ENCODE peak calls at places on chromosomes 16 and 17, in five cellular contexts. Y is heart right ventricle, L is Peyer's patch, F is upper lobe of right lung, O is GM23338. I is an unnamed sample.

GRCh38 chr16:11310997-11311561 is 29.9 kb upstream of the PRM1 start:
- DNase-seq in O (no peak), F (no peak), L (no peak), Y (no peak), I (no peak)

GRCh38 chr16:27320261-27321012 is 6.7 kb downstream of the IL4R start:
- DNase-seq in F (no peak), L (no peak), O (no peak), Y (no peak), I (no peak)

GRCh38 chr16:46852130-46852529 is 21.1 kb upstream of the C16orf87 start:
- DNase-seq in L (no peak), F (no peak), Y (no peak), O (no peak), I (no peak)

GRCh38 chr17:40179923-40180659 is 2.8 kb downstream of the RAPGEFL1 start:
- DNase-seq in L (no peak), O (no peak), Y (no peak), F (no peak), I (no peak)

GRCh38 chr16:30722916-30723315 is 23.9 kb downstream of the SRCAP start:
- DNase-seq in F (no peak), Y (no peak), O (no peak), L (peak; percentile 45), I (no peak)

GRCh38 chr17:9977175-9977574 is 72.1 kb upstream of the RCVRN start:
- DNase-seq in L (no peak), F (no peak), O (no peak), Y (no peak), I (no peak)

GRCh38 chr17:76902476-76902875 is 34.3 kb downstream of the MGAT5B start:
- DNase-seq in L (no peak), F (no peak), Y (no peak), O (no peak), I (no peak)

GRCh38 chr16:87657621-87658192 is 55.4 kb downstream of the JPH3 start:
- DNase-seq in Y (no peak), F (no peak), L (no peak), O (peak; percentile 81), I (peak; percentile 65)

GRCh38 chr16:89295915-89296314 is 78.4 kb downstream of the ZNF778 start:
- DNase-seq in L (no peak), F (no peak), O (no peak), Y (no peak), I (no peak)

GRCh38 chr16:31355701-31356100 is 725 bp downstream of the ITGAX start:
- DNase-seq in F (no peak), O (no peak), L (no peak), Y (no peak), I (no peak)

GRCh38 chr16:81237282-81237681 is 1.2 kb upstream of the BCO1 start:
- DNase-seq in O (no peak), Y (peak; percentile 66), L (peak; percentile 67), F (no peak), I (no peak)

GRCh38 chr17:78935419-78936323 is 10.5 kb upstream of the TIMP2 start:
- DNase-seq in O (no peak), Y (peak; percentile 57), F (no peak), L (no peak), I (no peak)

GRCh38 chr17:78940241-78940640 is 15.1 kb upstream of the TIMP2 start:
- DNase-seq in F (no peak), L (no peak), O (no peak), Y (no peak), I (no peak)

GRCh38 chr17:78940708-78941107 is 15.5 kb upstream of the TIMP2 start:
- DNase-seq in O (peak; percentile 81), Y (no peak), F (no peak), L (no peak), I (peak; percentile 33)

GRCh38 chr17:78937561-78937960 is 12.4 kb upstream of the TIMP2 start:
- DNase-seq in O (no peak), L (no peak), Y (no peak), F (no peak), I (no peak)

GRCh38 chr17:78939615-78940014 is 14.4 kb upstream of the TIMP2 start:
- DNase-seq in Y (no peak), L (no peak), O (no peak), F (no peak), I (no peak)
- TF ChIP-seq CTCF in Y (no peak), L (no peak), O (no peak), F (no peak), I (no peak)

DNA sequence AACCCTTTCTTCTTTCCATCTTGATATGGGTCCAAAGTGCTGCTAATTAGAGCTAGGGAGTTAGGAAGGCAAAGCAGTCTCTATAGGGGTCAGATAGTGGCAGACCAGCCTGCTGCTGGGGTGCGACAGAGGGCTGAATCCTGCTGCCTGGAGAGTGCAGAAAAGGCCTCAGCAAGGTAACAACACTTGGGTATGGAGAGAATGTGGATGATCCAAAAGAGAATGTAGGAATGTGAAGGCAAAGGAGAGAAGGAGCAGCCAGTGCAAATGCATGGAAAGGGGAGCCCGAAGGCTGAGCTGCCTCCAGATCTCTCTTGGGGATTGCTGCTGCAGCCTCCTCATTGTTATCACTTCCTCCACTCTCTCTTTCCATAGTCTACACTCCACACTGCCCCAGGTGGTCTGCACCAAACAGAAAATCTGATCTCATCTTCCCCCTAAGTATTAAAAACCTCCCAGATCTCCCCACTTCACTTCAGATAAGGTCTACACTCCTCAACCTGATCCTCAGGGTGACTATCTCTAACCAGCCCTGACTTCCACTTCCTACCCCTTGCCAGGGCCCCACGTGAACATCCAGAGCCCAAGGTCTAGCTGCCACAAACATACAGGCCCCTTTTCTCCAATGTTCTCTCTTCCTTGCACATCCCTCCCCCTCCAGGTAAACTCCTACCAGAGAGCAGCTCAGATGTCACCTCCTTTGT is 28.8 kb downstream of the TOM1L2 start:
- DNase-seq in O (peak; percentile 52), F (no peak), L (no peak), Y (no peak), I (no peak)
- H3K4me1 ChIP-seq in O (peaks cover 36% of the 10 kb centered on the region), F (peaks cover 37% of the 10 kb centered on the region), L (peaks cover under 1% of the 10 kb centered on the region), Y (peaks cover 42% of the 10 kb centered on the region), I (peaks cover 78% of the 10 kb centered on the region)

GRCh38 chr16:495127-495748 is 32.3 kb upstream of the CAPN15 start:
- DNase-seq in O (peak; percentile 88), L (no peak), Y (no peak), F (no peak), I (peak; percentile 72)
- TF ChIP-seq CTCF in O (peak; percentile 60), L (peak; percentile 44), Y (peak; percentile 37), F (peak; percentile 38), I (peak; percentile 62)

DNA sequence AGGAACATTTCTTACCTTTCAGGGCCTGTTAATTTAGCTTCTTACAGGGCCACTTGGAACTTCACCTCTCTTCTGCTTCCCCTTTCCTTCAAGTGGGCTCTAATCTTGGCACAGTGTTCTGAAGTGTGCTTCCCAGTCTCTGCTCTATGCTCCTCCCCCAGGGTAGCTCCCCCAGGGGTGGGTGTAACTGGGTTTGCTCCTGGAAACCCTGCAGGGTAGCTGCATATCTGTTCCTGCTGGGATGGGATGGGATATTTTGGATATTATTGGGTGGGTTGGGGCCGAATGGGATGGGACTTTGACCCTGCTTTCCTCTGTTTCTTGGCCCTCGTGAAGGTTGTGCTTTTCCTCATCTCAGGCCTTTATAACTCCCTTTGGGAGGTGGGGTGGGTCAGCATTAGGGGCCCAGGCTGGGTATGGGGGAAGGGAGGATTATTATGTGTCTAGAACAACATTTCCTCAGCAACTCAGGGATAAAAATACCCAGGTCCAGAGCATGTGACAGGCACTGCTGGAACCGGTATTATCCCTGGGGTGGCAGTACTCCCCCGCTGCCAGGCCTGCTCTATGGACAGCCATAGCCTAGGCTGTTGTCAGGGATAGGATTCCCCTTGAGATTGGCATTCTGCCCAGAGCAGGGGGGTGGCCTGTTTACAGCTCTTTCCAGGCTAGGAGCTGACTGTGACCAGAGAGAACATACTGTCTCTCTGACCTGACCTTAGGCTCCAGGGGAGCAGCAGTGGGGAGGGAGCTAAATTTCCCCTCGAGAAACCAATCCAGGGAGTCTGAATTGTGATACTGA is 5.0 kb downstream of the NFE2L1 start:
- DNase-seq in O (peak; percentile 14), F (peak; percentile 35), L (no peak), Y (peak; percentile 82), I (no peak)
- H3K4me1 ChIP-seq in O (peaks cover 60% of the 10 kb centered on the region), F (peaks cover 67% of the 10 kb centered on the region), L (peaks cover 3% of the 10 kb centered on the region), Y (peaks cover 82% of the 10 kb centered on the region), I (peaks cover 34% of the 10 kb centered on the region)

DNA sequence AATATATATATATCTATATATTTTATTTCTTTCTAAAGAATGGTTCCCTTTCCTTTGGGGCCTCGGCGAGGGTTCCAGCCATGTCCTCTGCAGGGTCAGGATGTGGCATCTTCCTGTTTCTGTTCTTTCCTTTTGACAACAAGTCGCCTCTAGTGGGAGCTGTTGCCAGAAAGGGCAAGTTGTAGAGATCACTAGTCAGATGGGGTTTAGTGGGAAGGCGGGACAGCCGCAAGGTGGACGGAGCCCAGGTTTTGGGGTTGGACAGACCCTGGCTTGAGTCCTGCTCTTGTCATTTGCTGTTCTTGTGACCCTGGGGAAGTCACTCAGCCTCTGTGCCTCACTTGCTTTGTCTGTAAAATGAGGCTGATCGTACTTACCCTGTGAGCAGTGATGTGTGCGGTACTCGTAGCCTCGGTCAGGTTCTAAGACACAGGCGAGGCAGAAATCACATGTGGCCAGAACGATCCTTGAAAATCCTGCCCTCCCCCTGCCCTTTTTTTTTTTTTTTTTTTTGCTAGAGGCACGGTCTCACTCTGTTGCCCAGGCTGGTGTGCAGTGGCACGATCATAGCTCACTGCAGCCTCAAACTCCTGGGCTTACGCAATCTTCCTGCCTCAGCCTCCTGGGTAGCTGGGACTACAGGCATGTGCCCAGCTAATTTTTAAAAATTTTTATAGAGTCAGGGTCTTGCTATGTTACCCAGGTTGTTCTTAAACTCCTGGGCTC is 80.1 kb downstream of the ABCC6 start:
- DNase-seq in O (peak; percentile 83), L (no peak), F (no peak), Y (no peak), I (peak; percentile 40)
- TF ChIP-seq CTCF in O (peak; percentile 60), L (peak; percentile 15), F (no peak), Y (peak; percentile 23), I (peak; percentile 28)

DNA sequence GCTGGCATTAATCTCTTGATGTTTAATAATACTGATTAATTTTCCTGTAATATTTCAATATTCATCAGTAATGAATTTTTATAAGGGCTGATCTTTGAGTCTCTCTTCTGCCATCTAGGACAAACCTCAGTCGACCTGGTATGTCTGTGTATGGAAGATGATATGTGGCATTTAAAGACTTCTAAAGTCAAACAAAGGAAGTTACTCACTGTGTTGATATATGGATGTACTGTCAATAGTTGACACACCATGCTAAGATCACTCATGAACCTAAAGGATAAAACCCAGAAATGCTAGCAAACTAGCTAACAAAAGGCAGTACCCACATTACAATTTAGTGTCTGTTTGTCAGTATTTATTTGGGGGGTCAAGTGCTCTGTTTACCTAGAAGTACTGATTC is 380.7 kb upstream of the GOT2 start:
- DNase-seq in Y (no peak), F (no peak), L (no peak), O (no peak), I (no peak)
- H3K4me1 ChIP-seq in Y (no peaks in the 10 kb centered on the region), F (no peaks in the 10 kb centered on the region), L (no peaks in the 10 kb centered on the region), O (peaks cover 4% of the 10 kb centered on the region), I (no peaks in the 10 kb centered on the region)

GRCh38 chr16:2428051-2428786 is 1.0 kb upstream of the CCNF start:
- DNase-seq in L (peak; percentile 65), Y (peak; percentile 33), F (peak; percentile 77), O (peak; percentile 58), I (peak; percentile 75)
- TF ChIP-seq CTCF in L (peak; percentile 23), Y (peak; percentile 40), F (peak; percentile 27), O (peak; percentile 29), I (peak; percentile 41)

GRCh38 chr17:58515286-58515685 is 848 bp upstream of the MTMR4 start:
- DNase-seq in O (no peak), L (no peak), F (no peak), Y (no peak), I (no peak)

GRCh38 chr17:58516644-58517377 is 2.4 kb upstream of the MTMR4 start:
- DNase-seq in F (no peak), Y (no peak), L (peak; percentile 82), O (no peak), I (peak; percentile 61)

GRCh38 chr17:58514795-58515157 is 338 bp upstream of the MTMR4 start:
- DNase-seq in F (no peak), O (no peak), L (no peak), Y (no peak), I (no peak)

GRCh38 chr17:58517928-58518609 is 3.6 kb upstream of the MTMR4 start:
- DNase-seq in Y (peak; percentile 99), F (peak; percentile 100), L (peak; percentile 100), O (peak; percentile 100), I (peak; percentile 100)

GRCh38 chr17:58517378-58517927 is 3.0 kb upstream of the MTMR4 start:
- DNase-seq in Y (no peak), O (no peak), F (no peak), L (no peak), I (no peak)
- H3K4me1 ChIP-seq in Y (peaks cover 63% of the 10 kb centered on the region), O (peaks cover 24% of the 10 kb centered on the region), F (peaks cover 26% of the 10 kb centered on the region), L (no peaks in the 10 kb centered on the region), I (peaks cover 16% of the 10 kb centered on the region)

I was measured in Caco-2.